ENCODE peak calls at places on chromosomes 1 and 21, in four cellular contexts. M is progenitor cell of endocrine pancreas, B is A549, D is SK-N-SH. U is an unnamed sample.

GRCh38 chr1:52613611-52614373 is 11.6 kb downstream of the GPX7 start:
- DNase-seq in M (no peak), B (no peak), D (no peak), U (no peak)

GRCh38 chr1:39976732-39977131 is 21.8 kb downstream of the MFSD2A start:
- DNase-seq in M (no peak), D (no peak), B (no peak), U (no peak)

GRCh38 chr1:46549697-46550681 is 1.5 kb downstream of the KNCN start:
- DNase-seq in B (no peak), M (no peak), D (peak; percentile 81), U (no peak)

GRCh38 chr1:64019818-64020217 is 183.6 kb upstream of the UBE2U start:
- DNase-seq in B (no peak), D (no peak), M (no peak), U (no peak)

GRCh38 chr21:28605138-28605537 is 387.5 kb downstream of the LTN1 start:
- DNase-seq in D (no peak), B (no peak), M (no peak), U (no peak)

GRCh38 chr1:16145988-16146887 is 9.6 kb downstream of the EPHA2 start:
- DNase-seq in M (peak; percentile 75), B (peak; percentile 82), D (peak; percentile 59), U (no peak)

GRCh38 chr1:87450136-87450535 is 121.5 kb downstream of the LMO4 start:
- DNase-seq in M (no peak), D (no peak), B (no peak), U (no peak)

GRCh38 chr1:14263671-14264070 is 334.8 kb upstream of the KAZN start:
- DNase-seq in B (no peak), M (no peak), D (peak; percentile 11), U (no peak)

GRCh38 chr1:248215880-248216279 is 15.3 kb upstream of the OR2M4 start:
- DNase-seq in M (no peak), D (no peak), B (no peak), U (no peak)

GRCh38 chr1:110059133-110059863 is 11.2 kb downstream of the ALX3 start:
- DNase-seq in M (no peak), B (no peak), D (peak; percentile 77), U (no peak)

GRCh38 chr1:178491721-178492120 is 5.0 kb downstream of the CLEC20A start:
- DNase-seq in M (no peak), B (no peak), D (no peak), U (no peak)

GRCh38 chr1:89995595-89996397 is 886 bp downstream of the ZNF326 start:
- DNase-seq in D (no peak), M (no peak), B (no peak), U (no peak)

GRCh38 chr21:46500224-46500861 is 41.7 kb downstream of the DIP2A start:
- DNase-seq in D (no peak), M (no peak), B (peak; percentile 30), U (no peak)

GRCh38 chr1:95033843-95034242 is 38.9 kb downstream of the ALG14 start:
- DNase-seq in B (no peak), D (no peak), M (no peak), U (no peak)

GRCh38 chr1:80837066-80837465 is 963.7 kb upstream of the ADGRL2 start:
- DNase-seq in B (no peak), D (no peak), M (no peak), U (no peak)

GRCh38 chr1:206890690-206891089 is 6.6 kb upstream of the IL24 start:
- DNase-seq in D (no peak), B (no peak), M (no peak), U (peak; percentile 76)

GRCh38 chr1:174358786-174359453 is 88.8 kb upstream of the GPR52 start:
- DNase-seq in M (no peak), B (no peak), D (no peak), U (no peak)

GRCh38 chr1:65260851-65261473 is 48.4 kb upstream of the DNAJC6 start:
- DNase-seq in M (no peak), B (peak; percentile 71), D (no peak), U (no peak)

GRCh38 chr1:54553781-54554313 is 5.8 kb downstream of the ACOT11 start:
- DNase-seq in D (no peak), B (no peak), M (no peak), U (no peak)

GRCh38 chr1:5745776-5746610 is 246.2 kb downstream of the NPHP4 start:
- DNase-seq in B (peak; percentile 80), M (peak; percentile 75), D (peak; percentile 92), U (peak; percentile 59)

GRCh38 chr1:77889240-77889637 is 815 bp downstream of the NEXN start:
- DNase-seq in M (no peak), D (no peak), B (peak; percentile 12), U (no peak)

GRCh38 chr1:113142791-113143190 is 69.8 kb downstream of the LRIG2 start:
- DNase-seq in M (no peak), D (no peak), B (no peak), U (no peak)

GRCh38 chr1:40477680-40478057 is 579 bp downstream of the ZFP69 start:
- DNase-seq in B (no peak), M (no peak), D (no peak), U (no peak)

GRCh38 chr1:55129194-55129728 is 85.9 kb downstream of the USP24 start:
- DNase-seq in M (no peak), B (no peak), D (no peak), U (no peak)

GRCh38 chr1:247172956-247173355 is 1.1 kb upstream of the ZNF124 start:
- DNase-seq in D (no peak), B (no peak), M (no peak), U (no peak)

GRCh38 chr1:234490789-234491479 is 12.0 kb upstream of the TARBP1 start:
- DNase-seq in D (no peak), M (no peak), B (no peak), U (no peak)

GRCh38 chr1:157948547-157949152 is 44.8 kb upstream of the KIRREL1 start:
- DNase-seq in M (peak; percentile 17), D (no peak), B (no peak), U (no peak)
- TF ChIP-seq CTCF in M (peak; percentile 69), D (peak; percentile 55), B (peak; percentile 47), U (peak; percentile 69)

GRCh38 chr21:26169061-26169610 is 1.4 kb downstream of the APP start:
- DNase-seq in M (peak; percentile 14), B (peak; percentile 43), D (peak; percentile 71), U (no peak)
- TF ChIP-seq CTCF in M (peak; percentile 51), B (peak; percentile 17), D (peak; percentile 54), U (peak; percentile 36)

DNA sequence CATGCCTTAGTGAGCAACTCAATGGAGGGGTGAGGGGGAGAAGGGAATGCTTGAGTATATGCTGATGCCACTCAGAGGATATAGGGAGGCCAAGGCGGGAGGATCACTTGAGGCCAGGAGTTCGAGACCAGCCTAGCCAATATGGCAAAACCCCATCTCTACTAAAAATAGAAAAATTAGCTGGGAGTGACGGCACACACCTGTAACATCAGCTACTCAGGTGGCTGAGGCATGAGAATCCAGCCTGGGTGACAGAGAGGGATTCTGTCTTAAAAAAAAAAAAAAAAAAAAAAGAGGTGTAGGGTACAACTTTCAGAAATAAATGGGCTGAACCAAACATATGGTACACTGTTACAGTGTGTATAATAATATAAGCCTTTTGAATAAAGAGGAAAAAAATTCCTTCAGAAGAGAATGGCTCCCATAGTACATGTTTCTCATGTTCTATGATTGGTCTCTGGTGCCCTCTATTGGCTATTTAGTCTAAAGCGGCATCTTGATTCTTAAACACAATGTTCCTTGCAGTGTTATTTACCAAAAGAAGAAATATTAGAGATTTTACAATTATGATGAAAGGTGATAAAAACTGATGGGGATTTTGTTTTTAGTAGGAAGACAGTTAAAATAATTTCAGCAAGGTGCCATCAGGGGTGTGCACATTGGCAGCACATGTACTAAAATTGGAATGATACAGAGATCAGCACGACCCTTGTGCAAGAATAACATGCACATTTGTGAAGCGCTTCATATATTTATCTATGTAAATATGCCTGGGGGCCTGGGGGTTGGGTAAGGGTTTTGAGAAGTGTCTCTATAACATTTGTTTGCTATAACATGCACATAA is 109.8 kb downstream of the PATJ start:
- DNase-seq in D (peak; percentile 36), B (peak; percentile 6), M (no peak), U (no peak)
- TF ChIP-seq CTCF in D (peak; percentile 91), B (peak; percentile 68), M (peak; percentile 81), U (peak; percentile 80)

GRCh38 chr1:203126151-203126865 is 1.2 kb upstream of the ADORA1 start:
- DNase-seq in D (no peak), B (peak; percentile 40), M (no peak), U (no peak)
- TF ChIP-seq CTCF in D (peak; percentile 55), B (peak; percentile 39), M (peak; percentile 45), U (peak; percentile 37)

DNA sequence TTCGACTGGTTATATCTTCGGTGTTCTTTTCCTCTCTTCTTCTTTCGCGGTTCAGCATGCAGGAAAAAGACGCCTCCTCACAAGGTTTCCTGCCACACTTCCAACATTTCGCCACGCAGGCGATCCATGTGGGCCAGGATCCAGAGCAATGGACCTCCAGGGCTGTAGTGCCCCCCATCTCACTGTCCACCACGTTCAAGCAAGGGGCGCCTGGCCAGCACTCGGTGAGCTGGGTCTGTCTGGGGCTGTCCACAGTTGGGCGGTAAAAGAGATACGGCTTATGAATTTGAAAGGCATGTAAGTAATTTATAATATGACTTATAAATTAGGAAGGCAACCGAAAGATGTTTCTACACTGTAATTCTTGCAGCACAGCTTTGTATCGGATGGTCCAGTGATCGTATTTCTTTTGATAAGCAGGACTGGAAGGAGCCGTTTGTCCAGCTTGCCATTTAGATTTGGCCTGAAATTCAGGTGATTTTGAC is 334 bp downstream of the CTH start:
- DNase-seq in M (no peak), D (peak; percentile 69), B (no peak), U (no peak)
- TF ChIP-seq CTCF in M (no peak), D (no peak), B (no peak), U (no peak)

GRCh38 chr1:235960799-235961198 is 94.1 kb upstream of the LYST start:
- DNase-seq in B (no peak), M (no peak), D (no peak), U (no peak)
- TF ChIP-seq CTCF in B (no peak), M (no peak), D (no peak), U (no peak)

DNA sequence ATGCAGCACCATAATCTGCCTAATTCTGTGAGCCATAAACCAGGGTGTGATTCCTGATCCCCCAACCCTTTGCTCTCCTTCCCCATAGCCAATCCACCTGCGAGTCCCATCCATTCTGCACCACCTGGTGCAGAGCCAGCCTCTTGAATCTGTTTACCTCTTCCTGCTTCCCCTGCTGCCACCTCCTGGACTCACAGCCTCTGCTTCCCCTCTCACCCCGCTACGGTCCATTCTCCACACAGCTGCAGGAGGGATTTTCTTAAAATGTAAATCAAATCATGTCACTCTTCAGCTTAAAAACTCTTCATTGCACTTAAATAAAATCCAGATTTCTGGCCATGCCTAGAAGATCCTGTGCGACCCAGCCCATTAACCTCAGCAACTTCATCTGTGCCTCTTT is 186.7 kb downstream of the FOXD2 start:
- DNase-seq in B (no peak), M (peak; percentile 28), D (no peak), U (no peak)
- TF ChIP-seq CTCF in B (no peak), M (peak; percentile 64), D (no peak), U (no peak)

U was measured in CD14-positive monocyte.